ENCODE peak calls at places on chromosomes 13 and 19, in eight cellular contexts. O is transverse colon, N is GM12878, K is tibial nerve, E is A549, H is stomach, T is suprapubic skin, M is sigmoid colon. Y is an unnamed sample.

GRCh38 chr19:20154636-20155035 is 12.4 kb upstream of the ZNF486 start:
- DNase-seq in T (no peak), N (no peak), E (no peak), K (no peak), H (peak), M (no peak), O (no peak), Y (no peak)

GRCh38 chr19:7497292-7497691 is 8.5 kb upstream of the PEX11G start:
- DNase-seq in E (no peak), K (no peak), H (no peak), O (no peak), T (no peak), M (no peak), N (no peak), Y (no peak)

GRCh38 chr13:110616103-110617101 is 1.1 kb downstream of the NAXD start:
- DNase-seq in H (peak), M (no peak), E (peak), O (peak), K (no peak), N (no peak), T (no peak), Y (peak)

GRCh38 chr13:20702530-20702929 is 969 bp upstream of the IL17D start:
- DNase-seq in M (no peak), H (no peak), O (no peak), E (no peak), N (no peak), K (no peak), T (no peak), Y (no peak)

GRCh38 chr13:66837246-66837645 is 392.9 kb downstream of the PCDH9 start:
- DNase-seq in E (no peak), M (no peak), O (no peak), T (no peak), N (no peak), H (no peak), K (no peak), Y (no peak)

GRCh38 chr19:55156202-55157063 is 1.1 kb downstream of the TNNI3 start:
- DNase-seq in K (no peak), M (no peak), H (peak), E (peak), T (no peak), O (peak), N (no peak), Y (peak)

GRCh38 chr19:48810151-48810550 is 678 bp downstream of the BCAT2 start:
- DNase-seq in N (no peak), E (no peak), K (no peak), H (no peak), O (no peak), M (no peak), T (no peak), Y (no peak)

GRCh38 chr19:11587302-11587972 is 9.8 kb upstream of the ZNF627 start:
- DNase-seq in T (peak), E (peak), H (peak), M (peak), K (peak), O (peak), N (no peak), Y (peak)

GRCh38 chr19:55654323-55654832 is 457 bp upstream of the U2AF2 start:
- DNase-seq in M (peak), E (peak), N (peak), K (peak), O (peak), T (peak), H (peak), Y (peak)

GRCh38 chr13:44075113-44075512 is 195.4 kb downstream of the LACC1 start:
- DNase-seq in O (no peak), N (no peak), M (no peak), K (no peak), H (no peak), E (no peak), T (no peak), Y (no peak)

GRCh38 chr13:44573790-44574465 is 2.2 kb downstream of the TSC22D1 start:
- DNase-seq in T (no peak), K (no peak), E (peak), O (no peak), N (no peak), M (no peak), H (peak), Y (no peak)

DNA sequence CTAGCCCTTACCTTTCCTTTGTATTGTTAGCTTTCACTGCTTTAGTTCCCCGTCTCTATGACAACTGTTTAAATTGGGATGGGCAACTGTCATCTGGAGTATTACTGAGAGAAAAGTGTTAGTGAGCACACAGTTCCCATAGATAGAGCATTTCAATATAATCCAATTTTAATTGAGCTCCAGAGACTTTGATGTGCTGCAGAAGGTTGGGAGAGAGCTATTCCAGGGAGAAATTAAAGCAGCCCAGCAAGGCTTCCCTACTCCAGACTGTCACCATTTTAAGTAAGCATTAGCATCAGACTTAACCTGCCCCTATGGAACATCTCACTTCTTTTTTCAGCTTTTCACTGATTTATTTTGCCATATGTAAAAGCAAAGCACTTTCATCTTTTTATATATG is 55.1 kb upstream of the MAB21L1 start:
- DNase-seq in N (no peak), H (no peak), T (no peak), M (no peak), K (no peak), O (no peak), E (no peak), Y (no peak)
- TF ChIP-seq CTCF in N (no peak), H (no peak), T (no peak), M (no peak), K (no peak), O (no peak), E (no peak), Y (no peak)

GRCh38 chr13:59689057-59689456 is 474.7 kb downstream of the DIAPH3 start:
- DNase-seq in H (no peak), M (no peak), O (no peak), N (no peak), K (no peak), E (no peak), T (no peak), Y (no peak)

GRCh38 chr13:59690857-59691500 is 472.7 kb downstream of the DIAPH3 start:
- DNase-seq in T (no peak), O (no peak), K (no peak), M (no peak), H (no peak), E (no peak), N (no peak), Y (no peak)

GRCh38 chr13:59684105-59684504 is 479.6 kb downstream of the DIAPH3 start:
- DNase-seq in E (no peak), T (no peak), N (no peak), H (no peak), O (no peak), K (no peak), M (no peak), Y (no peak)

GRCh38 chr13:59691501-59692066 is 472.1 kb downstream of the DIAPH3 start:
- DNase-seq in N (no peak), K (no peak), E (no peak), M (no peak), H (no peak), O (no peak), T (no peak), Y (no peak)

DNA sequence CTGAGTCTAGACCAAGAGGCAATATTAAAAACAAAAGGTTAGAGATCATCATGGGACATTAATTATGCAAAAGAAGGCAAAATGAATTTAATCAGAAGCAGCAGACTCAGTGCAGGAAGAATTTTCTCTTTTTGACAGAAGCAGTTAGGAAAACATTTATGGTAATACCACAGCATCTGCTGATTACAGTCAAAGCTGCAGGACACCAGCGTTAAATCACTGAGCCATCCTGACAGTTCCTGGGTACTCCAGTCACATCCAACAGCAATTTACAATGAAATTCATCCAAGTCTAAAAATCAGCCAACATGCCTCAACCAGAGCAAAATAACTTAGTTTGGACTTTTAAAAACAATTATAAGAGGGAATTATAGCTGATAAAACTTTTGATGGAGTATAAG is 476.7 kb downstream of the DIAPH3 start:
- DNase-seq in H (no peak), M (no peak), K (no peak), N (no peak), E (no peak), O (no peak), T (no peak), Y (no peak)
- TF ChIP-seq EP300 in H (no peak), M (no peak), K (no peak), N (no peak), E (no peak), O (no peak), T (no peak), Y (no peak)

DNA sequence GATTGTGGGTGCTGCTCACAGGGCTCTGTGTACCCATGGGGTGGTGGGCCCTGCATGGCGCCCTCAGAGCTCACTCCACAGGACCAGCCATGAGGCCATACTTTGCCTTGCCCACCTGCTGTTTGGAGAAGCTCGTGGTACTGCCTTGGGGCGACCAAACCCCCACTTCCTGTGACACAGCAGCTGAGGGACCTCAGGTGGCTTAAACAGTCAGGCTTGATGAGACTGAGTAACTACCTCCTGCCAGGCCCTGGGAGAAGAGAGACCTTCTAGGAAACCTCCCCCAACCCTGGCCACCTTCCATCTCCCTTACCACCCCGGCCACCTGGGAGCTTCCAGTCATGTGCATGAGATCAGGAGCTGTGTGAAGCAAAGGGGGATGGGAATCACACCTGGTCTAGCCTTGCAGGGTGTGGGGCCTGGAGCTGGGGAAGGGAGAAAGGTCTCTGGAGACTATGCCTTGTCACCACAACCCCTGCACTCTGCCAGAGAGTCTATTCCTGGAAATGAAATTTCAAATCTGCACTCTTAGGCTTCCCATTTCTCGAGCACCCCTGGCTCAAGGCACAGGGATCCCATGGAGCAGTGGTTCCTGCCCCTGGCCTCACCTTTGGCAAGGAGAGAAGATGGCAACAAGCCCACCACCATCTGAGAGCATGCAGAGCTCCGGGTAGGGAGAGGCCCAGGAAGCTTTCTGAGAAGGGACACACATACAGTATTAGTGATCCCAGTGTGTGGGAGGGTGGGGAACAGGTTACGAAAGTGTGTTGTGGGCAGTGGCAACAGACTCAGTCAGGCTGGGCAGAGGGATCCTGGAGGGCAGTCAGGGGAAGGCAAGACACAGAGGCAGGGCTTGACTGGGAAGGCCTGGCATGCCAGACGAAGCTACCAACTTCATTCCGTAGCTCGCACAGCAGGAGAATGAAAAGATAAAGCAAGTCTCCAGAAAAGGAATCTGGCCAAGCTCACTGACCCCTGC is 125.0 kb downstream of the URI1 start:
- DNase-seq in K (no peak), N (no peak), E (no peak), M (peak), O (peak), H (peak), T (peak), Y (no peak)
- H3K27ac ChIP-seq in K (no peak), N (no peak), E (no peak), M (no peak), O (no peak), H (no peak), T (no peak), Y (no peak)

DNA sequence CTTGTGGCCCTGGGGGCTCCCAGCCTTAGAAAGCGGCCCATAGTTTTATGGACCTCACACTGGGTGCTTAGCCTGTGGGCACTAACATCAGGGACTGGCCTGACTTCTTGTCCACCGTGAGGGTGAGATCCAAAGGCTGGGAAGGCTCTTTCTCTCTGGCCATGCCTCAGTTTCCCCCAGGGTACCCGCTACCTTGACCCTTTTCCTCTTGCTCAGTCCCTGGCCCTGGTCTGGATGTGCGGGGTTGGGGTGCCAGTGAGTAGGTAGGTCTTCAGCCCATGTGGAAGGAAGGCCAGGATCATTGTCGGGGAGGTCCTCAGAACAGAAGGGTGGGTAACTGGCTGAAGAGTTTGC is 1.6 kb upstream of the TMEM161A start:
- DNase-seq in H (no peak), M (no peak), K (no peak), T (no peak), N (no peak), E (no peak), O (no peak), Y (no peak)
- TF ChIP-seq CTCF in H (no peak), M (no peak), K (no peak), T (no peak), N (no peak), E (no peak), O (no peak), Y (no peak)

DNA sequence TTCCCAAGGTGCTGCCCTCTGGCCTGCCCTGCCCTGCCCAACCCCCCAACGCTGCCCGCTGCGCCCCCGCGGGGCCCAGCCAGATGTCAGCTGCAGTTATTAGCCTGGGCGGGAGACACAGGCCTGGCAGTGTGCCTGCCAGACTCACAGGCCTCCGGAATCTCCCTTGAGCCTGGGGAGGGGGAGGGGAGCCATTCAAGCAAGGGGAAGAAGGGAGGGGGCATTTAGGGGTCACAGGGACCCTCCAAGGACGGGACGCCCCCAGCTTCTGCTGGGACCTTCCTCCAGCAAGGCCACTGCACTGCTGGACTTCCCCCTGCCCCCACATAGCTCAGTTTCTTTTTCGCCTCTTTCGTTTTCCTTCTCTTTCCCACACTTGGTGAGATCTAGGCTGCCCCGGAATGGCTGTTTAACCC is 2.6 kb upstream of the JUNB start:
- DNase-seq in O (peak), M (peak), E (peak), H (peak), T (no peak), N (peak), K (peak), Y (peak)
- TF ChIP-seq EP300 in O (no peak), M (no peak), E (peak), H (no peak), T (no peak), N (peak), K (peak), Y (no peak)

GRCh38 chr13:30874111-30874510 is 32.0 kb upstream of the MEDAG start:
- DNase-seq in O (no peak), H (no peak), E (no peak), T (no peak), K (no peak), N (no peak), M (no peak), Y (no peak)
- H3K27ac ChIP-seq in O (no peak), H (no peak), E (no peak), T (peak), K (no peak), N (no peak), M (no peak), Y (no peak)

GRCh38 chr19:12610540-12611360 is at the start of the genes ZNF490 and ZNF791:
- DNase-seq in N (peak), M (peak), K (peak), T (peak), E (peak), H (peak), O (peak), Y (peak)
- TF ChIP-seq CTCF in N (no peak), M (no peak), K (no peak), T (no peak), E (no peak), H (no peak), O (no peak), Y (peak)

DNA sequence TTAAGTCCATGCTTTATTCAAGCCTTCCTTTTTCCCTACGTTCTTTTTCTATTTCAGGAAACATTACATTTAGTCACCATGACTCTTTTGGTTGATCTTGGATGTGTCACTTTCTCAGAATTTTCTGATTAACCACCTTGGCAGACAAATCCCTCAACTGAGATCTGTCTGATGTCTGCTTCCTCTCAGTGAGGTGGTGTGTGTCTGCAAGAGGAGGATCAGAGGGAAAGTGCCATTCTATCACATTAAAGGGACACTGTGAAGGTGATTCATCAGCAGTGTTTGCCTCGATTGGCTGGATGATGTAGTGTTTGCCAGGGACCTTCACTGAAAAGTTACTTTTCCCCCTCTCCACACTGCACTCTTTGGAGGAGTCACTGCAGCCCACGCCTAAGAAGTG is 3.0 kb upstream of the CCNP start:
- DNase-seq in N (no peak), H (no peak), T (no peak), K (no peak), E (peak), M (no peak), O (no peak), Y (no peak)
- TF ChIP-seq EP300 in N (no peak), H (no peak), T (no peak), K (no peak), E (no peak), M (no peak), O (no peak), Y (no peak)

GRCh38 chr13:37657134-37657533 is 58.6 kb upstream of the POSTN start:
- DNase-seq in H (no peak), K (no peak), M (no peak), T (no peak), E (peak), N (no peak), O (no peak), Y (no peak)
- H3K27ac ChIP-seq in H (no peak), K (no peak), M (no peak), T (no peak), E (peak), N (no peak), O (no peak), Y (no peak)

GRCh38 chr19:50464348-50464747 is 12.0 kb upstream of the EMC10 start:
- DNase-seq in N (no peak), O (no peak), T (no peak), H (no peak), K (no peak), M (no peak), E (no peak), Y (peak)

GRCh38 chr19:50467566-50467965 is 8.7 kb upstream of the EMC10 start:
- DNase-seq in N (no peak), M (no peak), T (no peak), E (no peak), H (no peak), O (no peak), K (no peak), Y (no peak)

GRCh38 chr19:50465000-50465399 is 11.3 kb upstream of the EMC10 start:
- DNase-seq in E (no peak), H (no peak), K (no peak), O (no peak), T (no peak), N (no peak), M (no peak), Y (no peak)

GRCh38 chr19:50462970-50463369 is 13.3 kb upstream of the EMC10 start:
- DNase-seq in T (no peak), H (no peak), N (no peak), E (no peak), K (no peak), O (no peak), M (no peak), Y (no peak)

GRCh38 chr19:50465986-50466771 is 10.1 kb upstream of the EMC10 start:
- DNase-seq in O (peak), E (peak), N (no peak), K (no peak), M (no peak), H (peak), T (no peak), Y (peak)
- TF ChIP-seq CTCF in O (no peak), E (no peak), N (no peak), K (no peak), M (no peak), H (no peak), T (no peak), Y (no peak)

Y was measured in upper lobe of left lung.